ENCODE peak calls at places on chromosomes 7 and 10, in eight cellular contexts. O, U, D, Y, G, F, L and S are unnamed samples.

GRCh38 chr7:95545007-95545615 is 51.2 kb downstream of the PDK4 start:
- DNase-seq in O (peak; percentile 53), F (no peak), L (no peak), D (peak; percentile 85), Y (no peak), U (peak; percentile 62), G (no peak), S (peak; percentile 40)

GRCh38 chr10:68424454-68425014 is 17.5 kb upstream of the RUFY2 start:
- DNase-seq in Y (no peak), F (no peak), U (no peak), D (no peak), G (no peak), O (no peak), L (no peak), S (no peak)

GRCh38 chr7:16916111-16916639 is 34.4 kb upstream of the AGR3 start:
- DNase-seq in D (peak; percentile 89), F (no peak), G (no peak), U (no peak), Y (no peak), O (no peak), L (no peak), S (no peak)

GRCh38 chr10:22986771-22987542 is 59.1 kb downstream of the ARMC3 start:
- DNase-seq in Y (no peak), D (peak; percentile 64), L (no peak), F (no peak), G (no peak), O (no peak), U (no peak), S (no peak)

GRCh38 chr10:25076501-25077197 is 60.2 kb downstream of the THNSL1 start:
- DNase-seq in O (no peak), D (peak; percentile 32), G (no peak), F (no peak), U (no peak), Y (no peak), L (no peak), S (no peak)

GRCh38 chr7:2526659-2527504 is 7.3 kb downstream of the LFNG start:
- DNase-seq in D (no peak), G (no peak), Y (no peak), L (no peak), O (no peak), U (no peak), F (no peak), S (no peak)

GRCh38 chr10:89053555-89053954 is 63.0 kb downstream of the FAS start:
- DNase-seq in F (no peak), G (no peak), D (no peak), Y (no peak), L (no peak), O (peak; percentile 48), U (no peak), S (no peak)

GRCh38 chr7:15885678-15886077 is 199.2 kb upstream of the MEOX2 start:
- DNase-seq in U (no peak), F (no peak), O (no peak), D (no peak), Y (no peak), L (no peak), G (no peak), S (no peak)

GRCh38 chr10:124250506-124250905 is 157.1 kb upstream of the CHST15 start:
- DNase-seq in F (no peak), O (no peak), Y (no peak), D (no peak), U (no peak), L (no peak), G (peak; percentile 38), S (no peak)

GRCh38 chr10:90288403-90288933 is 569.4 kb downstream of the HTR7 start:
- DNase-seq in D (peak; percentile 78), F (no peak), O (no peak), L (no peak), Y (no peak), U (no peak), G (no peak), S (no peak)

GRCh38 chr7:17941171-17941490 is 837 bp upstream of the SNX13 start:
- DNase-seq in D (peak; percentile 18), Y (no peak), U (no peak), G (no peak), O (no peak), L (no peak), F (no peak), S (no peak)

GRCh38 chr7:17939111-17939669 is 1.1 kb downstream of the SNX13 start:
- DNase-seq in F (peak; percentile 14), Y (no peak), G (no peak), O (no peak), L (no peak), U (no peak), D (peak; percentile 48), S (no peak)

GRCh38 chr7:17939670-17940301 is 508 bp downstream of the SNX13 start:
- DNase-seq in U (peak; percentile 70), L (no peak), O (peak; percentile 31), Y (peak; percentile 73), F (peak; percentile 48), D (peak; percentile 43), G (peak; percentile 75), S (peak; percentile 44)

GRCh38 chr7:17942231-17942630 is 1.9 kb upstream of the SNX13 start:
- DNase-seq in F (no peak), G (no peak), L (no peak), U (no peak), O (no peak), Y (no peak), D (no peak), S (no peak)

GRCh38 chr7:17940302-17941170 is at the start of gene SNX13:
- DNase-seq in U (peak; percentile 96), Y (peak; percentile 97), G (peak; percentile 94), L (peak; percentile 74), D (peak; percentile 93), F (peak; percentile 94), O (peak; percentile 92), S (peak; percentile 92)
- TF ChIP-seq CTCF in U (no peak), Y (peak; percentile 49), G (no peak), L (no peak), D (no peak), F (no peak), O (peak; percentile 39), S (no peak)

GRCh38 chr10:114087255-114087654 is 43.6 kb downstream of the ADRB1 start:
- DNase-seq in Y (no peak), U (no peak), O (no peak), D (no peak), F (no peak), G (no peak), L (no peak), S (no peak)
- TF ChIP-seq CTCF in Y (no peak), U (no peak), O (no peak), D (no peak), F (no peak), G (no peak), L (no peak), S (peak; percentile 46)

GRCh38 chr10:43420369-43421200 is 11.6 kb upstream of the HNRNPF start:
- DNase-seq in O (peak; percentile 91), L (peak; percentile 63), D (peak; percentile 87), Y (peak; percentile 95), U (peak; percentile 88), G (peak; percentile 94), F (peak; percentile 76), S (peak; percentile 59)
- TF ChIP-seq CTCF in O (peak; percentile 34), L (no peak), D (no peak), Y (peak; percentile 25), U (no peak), G (no peak), F (peak; percentile 41), S (no peak)

DNA sequence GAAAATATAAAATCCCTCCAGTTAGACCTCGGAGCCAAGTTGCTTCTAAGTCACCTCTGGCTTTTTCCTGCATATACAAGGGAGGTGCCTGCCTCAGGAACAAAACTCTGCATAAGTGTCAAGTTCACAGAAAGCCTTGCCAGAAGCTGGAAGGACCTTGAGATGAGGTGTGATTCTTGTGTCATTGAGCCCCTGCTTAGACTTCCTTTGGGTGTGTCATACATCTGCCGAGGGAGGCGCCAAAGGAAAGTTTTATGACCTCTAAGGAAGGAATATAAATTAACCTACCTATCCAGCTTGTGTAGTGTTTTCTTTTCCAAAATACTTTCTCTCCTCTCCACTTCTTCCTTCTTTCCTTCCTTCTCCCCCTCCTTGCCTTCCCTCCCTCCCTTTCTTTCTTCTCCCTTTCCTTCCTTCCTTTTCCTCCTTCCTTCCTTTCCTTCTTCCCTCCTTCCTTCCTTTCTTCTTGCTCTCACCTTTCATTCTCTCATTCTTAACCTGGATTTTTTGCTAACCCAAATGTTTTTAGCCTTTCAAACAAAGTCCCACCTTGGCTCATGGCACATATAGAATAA is 75.1 kb downstream of the TRIL start:
- DNase-seq in F (no peak), G (no peak), L (no peak), Y (no peak), U (no peak), O (no peak), D (no peak), S (no peak)
- TF ChIP-seq CTCF in F (no peak), G (no peak), L (no peak), Y (no peak), U (no peak), O (no peak), D (no peak), S (no peak)

GRCh38 chr10:62818426-62819011 is 2.4 kb upstream of the EGR2 start:
- DNase-seq in G (no peak), F (peak; percentile 63), O (peak; percentile 38), L (no peak), D (peak; percentile 9), U (no peak), Y (peak; percentile 85), S (peak; percentile 68)
- TF ChIP-seq CTCF in G (no peak), F (peak; percentile 48), O (no peak), L (no peak), D (no peak), U (no peak), Y (no peak), S (no peak)

GRCh38 chr7:23014681-23015080 is 751 bp upstream of the HYCC1 start:
- DNase-seq in Y (no peak), L (no peak), D (no peak), F (no peak), U (no peak), G (no peak), O (no peak), S (no peak)
- TF ChIP-seq CTCF in Y (no peak), L (no peak), D (no peak), F (no peak), U (no peak), G (no peak), O (no peak), S (no peak)

DNA sequence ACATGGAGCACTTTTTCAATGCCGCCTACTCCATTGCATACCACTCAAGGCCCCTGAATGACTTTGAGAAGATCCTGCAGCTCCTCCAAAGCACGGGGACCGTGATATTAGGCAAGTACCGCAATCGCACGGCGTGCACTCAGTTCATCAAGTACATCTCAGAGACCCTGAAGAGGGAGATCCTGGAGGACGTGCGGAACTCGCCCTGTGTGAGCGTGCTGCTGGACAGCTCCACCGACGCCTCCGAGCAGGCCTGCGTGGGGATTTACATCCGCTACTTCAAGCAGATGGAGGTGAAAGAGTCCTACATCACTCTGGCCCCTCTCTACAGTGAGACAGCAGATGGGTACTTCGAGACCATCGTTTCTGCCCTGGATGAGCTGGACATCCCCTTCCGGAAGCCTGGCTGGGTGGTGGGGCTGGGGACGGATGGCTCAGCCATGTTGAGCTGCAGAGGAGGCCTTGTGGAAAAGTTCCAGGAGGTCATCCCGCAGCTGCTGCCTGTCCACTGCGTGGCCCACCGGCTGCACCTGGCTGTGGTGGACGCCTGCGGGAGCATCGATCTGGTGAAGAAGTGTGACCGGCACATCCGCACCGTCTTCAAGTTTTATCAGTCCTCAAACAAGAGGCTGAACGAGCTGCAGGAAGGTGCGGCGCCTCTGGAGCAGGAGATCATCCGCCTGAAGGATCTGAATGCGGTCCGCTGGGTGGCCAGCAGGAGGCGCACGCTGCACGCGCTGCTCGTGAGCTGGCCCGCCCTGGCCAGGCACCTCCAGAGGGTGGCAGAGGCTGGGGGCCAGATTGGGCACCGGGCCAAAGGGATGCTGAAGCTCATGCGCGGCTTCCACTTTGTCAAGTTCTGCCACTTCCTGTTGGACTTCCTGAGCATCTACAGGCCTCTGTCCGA is 12.7 kb upstream of the ATP6V0E2 start:
- DNase-seq in O (no peak), U (no peak), Y (peak; percentile 61), L (no peak), F (no peak), G (no peak), D (no peak), S (peak; percentile 53)
- TF ChIP-seq CTCF in O (no peak), U (peak; percentile 25), Y (peak; percentile 36), L (no peak), F (peak; percentile 13), G (no peak), D (peak; percentile 13), S (peak; percentile 77)